ENCODE peak calls at places on chromosomes 7 and 10, in seven cellular contexts. One of them, this sample, is unnamed.

GRCh38 chr7:111067682-111068081 is 23.2 kb upstream of the LRRN3 start:
- DNase-seq in fibroblast of mammary gland: no peak
- DNase-seq in foreskin fibroblast: no peak
- DNase-seq in PC-9: no peak
- DNase-seq in AG04450: no peak
- DNase-seq in fibroblast of lung: no peak
- DNase-seq in CD8-positive, alpha-beta T cell: no peak
- DNase-seq in this sample: no peak

GRCh38 chr10:114437456-114438292 is 33.4 kb upstream of the AFAP1L2 start:
- DNase-seq in CD8-positive, alpha-beta T cell: no peak
- DNase-seq in AG04450: no peak
- DNase-seq in foreskin fibroblast: peak
- DNase-seq in fibroblast of lung: peak
- DNase-seq in PC-9: no peak
- DNase-seq in fibroblast of mammary gland: peak
- DNase-seq in this sample: no peak

GRCh38 chr10:76946268-76946667 is 691.3 kb downstream of the KCNMA1 start:
- DNase-seq in CD8-positive, alpha-beta T cell: no peak
- DNase-seq in AG04450: no peak
- DNase-seq in fibroblast of lung: peak
- DNase-seq in fibroblast of mammary gland: peak
- DNase-seq in PC-9: no peak
- DNase-seq in foreskin fibroblast: peak
- DNase-seq in this sample: no peak

GRCh38 chr7:106260136-106260561 is 24.6 kb downstream of the NAMPT start:
- DNase-seq in AG04450: no peak
- DNase-seq in fibroblast of lung: no peak
- DNase-seq in PC-9: no peak
- DNase-seq in fibroblast of mammary gland: peak
- DNase-seq in foreskin fibroblast: peak
- DNase-seq in CD8-positive, alpha-beta T cell: no peak
- DNase-seq in this sample: no peak

GRCh38 chr10:74150151-74151056 is at the start of gene AP3M1:
- DNase-seq in fibroblast of mammary gland: no peak
- DNase-seq in CD8-positive, alpha-beta T cell: peak
- DNase-seq in PC-9: peak
- DNase-seq in fibroblast of lung: no peak
- DNase-seq in AG04450: no peak
- DNase-seq in foreskin fibroblast: no peak
- DNase-seq in this sample: peak

GRCh38 chr7:154427527-154427926 is 375.3 kb downstream of the DPP6 start:
- DNase-seq in fibroblast of lung: no peak
- DNase-seq in PC-9: no peak
- DNase-seq in CD8-positive, alpha-beta T cell: no peak
- DNase-seq in AG04450: no peak
- DNase-seq in fibroblast of mammary gland: no peak
- DNase-seq in foreskin fibroblast: no peak
- DNase-seq in this sample: no peak

GRCh38 chr10:93384006-93384405 is 98.1 kb downstream of the MYOF start:
- DNase-seq in foreskin fibroblast: no peak
- DNase-seq in fibroblast of lung: no peak
- DNase-seq in PC-9: peak
- DNase-seq in AG04450: no peak
- DNase-seq in fibroblast of mammary gland: no peak
- DNase-seq in CD8-positive, alpha-beta T cell: no peak
- DNase-seq in this sample: no peak

GRCh38 chr7:125644113-125644512 is 714.5 kb upstream of the POT1 start:
- DNase-seq in AG04450: no peak
- DNase-seq in CD8-positive, alpha-beta T cell: no peak
- DNase-seq in fibroblast of lung: no peak
- DNase-seq in PC-9: no peak
- DNase-seq in foreskin fibroblast: no peak
- DNase-seq in fibroblast of mammary gland: no peak
- DNase-seq in this sample: no peak

GRCh38 chr10:97867220-97867800 is 17.7 kb downstream of the GOLGA7B start:
- DNase-seq in PC-9: no peak
- DNase-seq in fibroblast of mammary gland: no peak
- DNase-seq in CD8-positive, alpha-beta T cell: no peak
- DNase-seq in foreskin fibroblast: no peak
- DNase-seq in AG04450: no peak
- DNase-seq in fibroblast of lung: no peak
- DNase-seq in this sample: no peak

GRCh38 chr10:132411561-132412253 is 14.7 kb downstream of the PWWP2B start:
- DNase-seq in fibroblast of mammary gland: peak
- DNase-seq in foreskin fibroblast: no peak
- DNase-seq in AG04450: no peak
- DNase-seq in fibroblast of lung: peak
- DNase-seq in CD8-positive, alpha-beta T cell: no peak
- DNase-seq in PC-9: no peak
- DNase-seq in this sample: no peak

GRCh38 chr10:132109341-132110072 is 43.8 kb downstream of the JAKMIP3 start:
- DNase-seq in fibroblast of mammary gland: peak
- DNase-seq in CD8-positive, alpha-beta T cell: no peak
- DNase-seq in foreskin fibroblast: no peak
- DNase-seq in AG04450: no peak
- DNase-seq in PC-9: no peak
- DNase-seq in fibroblast of lung: peak
- DNase-seq in this sample: no peak

GRCh38 chr7:120519224-120519623 is 246.2 kb downstream of the KCND2 start:
- DNase-seq in AG04450: no peak
- DNase-seq in fibroblast of mammary gland: no peak
- DNase-seq in CD8-positive, alpha-beta T cell: no peak
- DNase-seq in PC-9: no peak
- DNase-seq in foreskin fibroblast: no peak
- DNase-seq in fibroblast of lung: no peak
- DNase-seq in this sample: no peak

GRCh38 chr10:28241766-28242399 is 61.0 kb downstream of the MPP7 start:
- DNase-seq in PC-9: no peak
- DNase-seq in foreskin fibroblast: peak
- DNase-seq in fibroblast of mammary gland: peak
- DNase-seq in CD8-positive, alpha-beta T cell: peak
- DNase-seq in AG04450: peak
- DNase-seq in fibroblast of lung: peak
- DNase-seq in this sample: peak

GRCh38 chr10:86291616-86292340 is 74.8 kb downstream of the GRID1 start:
- DNase-seq in foreskin fibroblast: no peak
- DNase-seq in fibroblast of lung: no peak
- DNase-seq in AG04450: no peak
- DNase-seq in fibroblast of mammary gland: no peak
- DNase-seq in CD8-positive, alpha-beta T cell: no peak
- DNase-seq in PC-9: no peak
- DNase-seq in this sample: peak

GRCh38 chr10:42754155-42755027 is 28.2 kb upstream of the BMS1 start:
- DNase-seq in AG04450: no peak
- DNase-seq in CD8-positive, alpha-beta T cell: peak
- DNase-seq in fibroblast of mammary gland: no peak
- DNase-seq in foreskin fibroblast: peak
- DNase-seq in PC-9: no peak
- DNase-seq in fibroblast of lung: peak
- DNase-seq in this sample: peak

DNA sequence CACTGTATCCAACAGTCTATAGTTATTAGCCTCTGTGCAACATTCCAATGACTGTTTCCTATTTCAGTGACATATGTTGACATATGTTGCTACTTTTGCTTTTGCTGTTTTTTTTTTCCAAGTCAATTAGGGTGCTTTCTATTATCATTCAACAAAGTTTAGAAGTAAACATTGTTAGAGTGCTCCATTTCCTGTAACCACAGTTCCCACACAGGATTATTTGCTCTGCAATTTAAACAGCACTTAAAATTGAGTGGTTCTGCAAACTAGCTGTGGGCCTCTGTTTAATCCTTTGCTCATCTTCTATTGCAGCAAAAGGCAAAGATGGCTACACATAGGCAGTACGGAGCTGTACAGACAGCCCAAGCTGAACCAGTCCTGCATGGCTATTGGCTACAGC is 46.5 kb upstream of the PTN start:
- DNase-seq in CD8-positive, alpha-beta T cell: no peak
- DNase-seq in PC-9: no peak
- DNase-seq in fibroblast of mammary gland: no peak
- DNase-seq in fibroblast of lung: no peak
- DNase-seq in AG04450: no peak
- DNase-seq in foreskin fibroblast: no peak
- DNase-seq in this sample: no peak
- TF ChIP-seq CTCF in CD8-positive, alpha-beta T cell: no peak
- TF ChIP-seq CTCF in PC-9: no peak
- TF ChIP-seq CTCF in fibroblast of mammary gland: no peak
- TF ChIP-seq CTCF in fibroblast of lung: no peak
- TF ChIP-seq CTCF in AG04450: no peak
- TF ChIP-seq CTCF in foreskin fibroblast: no peak
- TF ChIP-seq CTCF in this sample: no peak

GRCh38 chr10:120508966-120509365 is 51.9 kb downstream of the PLPP4 start:
- DNase-seq in CD8-positive, alpha-beta T cell: no peak
- DNase-seq in AG04450: no peak
- DNase-seq in foreskin fibroblast: no peak
- DNase-seq in PC-9: no peak
- DNase-seq in fibroblast of lung: no peak
- DNase-seq in fibroblast of mammary gland: no peak
- DNase-seq in this sample: no peak

GRCh38 chr10:120508393-120508792 is 51.4 kb downstream of the PLPP4 start:
- DNase-seq in fibroblast of lung: no peak
- DNase-seq in AG04450: no peak
- DNase-seq in fibroblast of mammary gland: peak
- DNase-seq in CD8-positive, alpha-beta T cell: no peak
- DNase-seq in foreskin fibroblast: no peak
- DNase-seq in PC-9: no peak
- DNase-seq in this sample: no peak

GRCh38 chr10:120514035-120514620 is 57.1 kb downstream of the PLPP4 start:
- DNase-seq in PC-9: no peak
- DNase-seq in fibroblast of mammary gland: peak
- DNase-seq in fibroblast of lung: no peak
- DNase-seq in foreskin fibroblast: peak
- DNase-seq in AG04450: no peak
- DNase-seq in CD8-positive, alpha-beta T cell: no peak
- DNase-seq in this sample: peak

GRCh38 chr10:120513307-120513706 is 56.3 kb downstream of the PLPP4 start:
- DNase-seq in CD8-positive, alpha-beta T cell: no peak
- DNase-seq in fibroblast of mammary gland: no peak
- DNase-seq in AG04450: no peak
- DNase-seq in PC-9: no peak
- DNase-seq in fibroblast of lung: no peak
- DNase-seq in foreskin fibroblast: no peak
- DNase-seq in this sample: no peak

GRCh38 chr10:120511165-120511564 is 54.1 kb downstream of the PLPP4 start:
- DNase-seq in fibroblast of lung: no peak
- DNase-seq in fibroblast of mammary gland: peak
- DNase-seq in CD8-positive, alpha-beta T cell: no peak
- DNase-seq in foreskin fibroblast: no peak
- DNase-seq in AG04450: no peak
- DNase-seq in PC-9: no peak
- DNase-seq in this sample: no peak
- TF ChIP-seq CTCF in fibroblast of lung: no peak
- TF ChIP-seq CTCF in fibroblast of mammary gland: no peak
- TF ChIP-seq CTCF in CD8-positive, alpha-beta T cell: no peak
- TF ChIP-seq CTCF in foreskin fibroblast: no peak
- TF ChIP-seq CTCF in AG04450: no peak
- TF ChIP-seq CTCF in PC-9: no peak
- TF ChIP-seq CTCF in this sample: no peak

GRCh38 chr7:50612704-50613103 is 47.5 kb upstream of the DDC start:
- DNase-seq in foreskin fibroblast: no peak
- DNase-seq in fibroblast of mammary gland: no peak
- DNase-seq in PC-9: no peak
- DNase-seq in AG04450: no peak
- DNase-seq in fibroblast of lung: no peak
- DNase-seq in CD8-positive, alpha-beta T cell: no peak
- DNase-seq in this sample: no peak

GRCh38 chr7:50613473-50613872 is 48.3 kb upstream of the DDC start:
- DNase-seq in CD8-positive, alpha-beta T cell: no peak
- DNase-seq in fibroblast of mammary gland: no peak
- DNase-seq in AG04450: no peak
- DNase-seq in fibroblast of lung: no peak
- DNase-seq in foreskin fibroblast: no peak
- DNase-seq in PC-9: no peak
- DNase-seq in this sample: no peak

GRCh38 chr7:50618281-50618680 is 53.1 kb upstream of the DDC start:
- DNase-seq in fibroblast of lung: no peak
- DNase-seq in fibroblast of mammary gland: no peak
- DNase-seq in AG04450: no peak
- DNase-seq in PC-9: peak
- DNase-seq in CD8-positive, alpha-beta T cell: no peak
- DNase-seq in foreskin fibroblast: no peak
- DNase-seq in this sample: no peak

GRCh38 chr7:50615519-50615845 is 50.3 kb upstream of the DDC start:
- DNase-seq in CD8-positive, alpha-beta T cell: no peak
- DNase-seq in fibroblast of lung: no peak
- DNase-seq in AG04450: no peak
- DNase-seq in PC-9: no peak
- DNase-seq in fibroblast of mammary gland: no peak
- DNase-seq in foreskin fibroblast: no peak
- DNase-seq in this sample: no peak

DNA sequence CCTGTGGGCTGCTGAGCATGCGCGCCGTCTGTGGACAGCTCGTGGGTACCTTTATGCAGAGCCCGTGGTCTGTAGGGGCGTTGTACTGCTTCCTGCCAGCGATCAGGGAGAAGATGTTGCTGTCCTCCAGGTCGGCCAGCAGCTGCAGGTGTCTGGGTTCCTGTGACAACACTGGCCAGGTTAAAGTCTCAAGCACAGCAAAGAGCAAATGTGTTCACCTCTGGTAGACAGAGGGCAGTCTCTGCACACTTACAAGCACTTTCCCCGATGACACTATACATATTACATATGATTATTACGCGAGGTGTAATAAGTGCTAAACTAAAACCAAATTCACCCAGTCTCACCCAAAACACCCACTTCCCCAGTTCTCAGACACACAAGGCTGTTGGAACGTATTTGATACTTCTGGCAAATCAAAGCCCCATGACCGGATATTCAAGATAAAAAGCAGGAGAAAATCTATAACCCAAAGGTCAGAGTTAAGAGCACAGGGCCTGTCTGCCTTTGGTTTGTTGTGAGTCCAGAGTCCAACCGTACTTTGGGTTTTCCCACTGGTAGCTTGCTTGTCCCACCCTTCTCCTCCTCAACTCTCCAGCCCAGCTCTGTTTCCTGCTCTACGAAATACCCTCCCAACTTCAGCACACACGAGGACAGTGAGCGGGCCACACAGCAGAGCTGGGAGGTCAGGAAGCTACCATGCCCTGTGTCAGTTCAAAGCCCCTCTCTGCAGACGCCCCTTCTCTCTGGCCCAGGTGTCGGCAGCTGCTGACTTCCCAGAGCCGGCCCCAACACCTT is 49.7 kb upstream of the DDC start:
- DNase-seq in fibroblast of mammary gland: peak
- DNase-seq in PC-9: no peak
- DNase-seq in AG04450: no peak
- DNase-seq in fibroblast of lung: no peak
- DNase-seq in CD8-positive, alpha-beta T cell: no peak
- DNase-seq in foreskin fibroblast: peak
- DNase-seq in this sample: no peak
- TF ChIP-seq CTCF in fibroblast of mammary gland: peak
- TF ChIP-seq CTCF in PC-9: peak
- TF ChIP-seq CTCF in AG04450: peak
- TF ChIP-seq CTCF in fibroblast of lung: peak
- TF ChIP-seq CTCF in CD8-positive, alpha-beta T cell: peak
- TF ChIP-seq CTCF in foreskin fibroblast: peak
- TF ChIP-seq CTCF in this sample: no peak

DNA sequence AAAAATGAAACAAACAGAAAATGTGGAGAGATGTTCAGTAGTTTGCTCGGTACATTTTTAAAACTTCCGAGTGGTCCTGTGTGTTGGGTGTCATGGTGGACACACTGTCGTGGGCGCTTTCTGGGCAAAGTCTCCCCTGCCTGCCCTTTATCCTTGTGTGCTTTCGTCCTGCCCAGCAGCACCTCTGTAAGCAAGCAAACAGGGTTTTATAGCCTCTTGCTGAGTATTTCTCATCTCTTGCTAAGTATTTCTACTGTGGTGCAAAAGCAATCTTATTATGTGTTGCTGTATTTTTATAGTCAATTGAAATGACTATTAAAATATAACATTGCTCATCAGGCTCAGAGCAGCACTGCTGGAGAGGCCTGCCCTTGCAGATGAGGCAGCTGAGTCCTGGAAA is 48.7 kb downstream of the DOCK1 start:
- DNase-seq in CD8-positive, alpha-beta T cell: no peak
- DNase-seq in AG04450: no peak
- DNase-seq in fibroblast of mammary gland: no peak
- DNase-seq in PC-9: no peak
- DNase-seq in fibroblast of lung: no peak
- DNase-seq in foreskin fibroblast: no peak
- DNase-seq in this sample: no peak
- TF ChIP-seq CTCF in CD8-positive, alpha-beta T cell: no peak
- TF ChIP-seq CTCF in AG04450: no peak
- TF ChIP-seq CTCF in fibroblast of mammary gland: no peak
- TF ChIP-seq CTCF in PC-9: no peak
- TF ChIP-seq CTCF in fibroblast of lung: no peak
- TF ChIP-seq CTCF in foreskin fibroblast: no peak
- TF ChIP-seq CTCF in this sample: no peak